ENCODE peak calls at places on chromosomes 6 and 20, in nine cellular contexts. One of them, this sample, is unnamed.

GRCh38 chr6:63637865-63638445 is 2.4 kb downstream of the PHF3 start:
- DNase-seq in right atrium auricular region: no peak
- DNase-seq in BJ: no peak
- DNase-seq in brain microvascular endothelial cell: no peak
- DNase-seq in IMR-90: no peak
- DNase-seq in endodermal cell: no peak
- DNase-seq in endothelial cell: no peak
- DNase-seq in GM10248: no peak
- DNase-seq in HFFc6: no peak
- DNase-seq in this sample: no peak

GRCh38 chr20:50085481-50086365 is 27.2 kb downstream of the UBE2V1 start:
- DNase-seq in brain microvascular endothelial cell: peak; percentile 49
- DNase-seq in right atrium auricular region: no peak
- DNase-seq in endodermal cell: peak; percentile 81
- DNase-seq in IMR-90: peak; percentile 73
- DNase-seq in endothelial cell: peak; percentile 50
- DNase-seq in GM10248: peak; percentile 72
- DNase-seq in HFFc6: peak; percentile 59
- DNase-seq in BJ: no peak
- DNase-seq in this sample: no peak

GRCh38 chr6:158377866-158378265 is 65.6 kb downstream of the TULP4 start:
- DNase-seq in endodermal cell: no peak
- DNase-seq in BJ: no peak
- DNase-seq in IMR-90: peak; percentile 77
- DNase-seq in brain microvascular endothelial cell: peak; percentile 48
- DNase-seq in endothelial cell: no peak
- DNase-seq in right atrium auricular region: no peak
- DNase-seq in HFFc6: peak; percentile 47
- DNase-seq in GM10248: no peak
- DNase-seq in this sample: no peak

GRCh38 chr20:8132632-8133587 is 844 bp downstream of the PLCB1 start:
- DNase-seq in endodermal cell: peak; percentile 66
- DNase-seq in endothelial cell: peak; percentile 9
- DNase-seq in right atrium auricular region: no peak
- DNase-seq in IMR-90: no peak
- DNase-seq in BJ: no peak
- DNase-seq in GM10248: no peak
- DNase-seq in HFFc6: no peak
- DNase-seq in brain microvascular endothelial cell: no peak
- DNase-seq in this sample: peak; percentile 9

GRCh38 chr6:42125231-42125630 is 17.2 kb downstream of the C6orf132 start:
- DNase-seq in endothelial cell: no peak
- DNase-seq in right atrium auricular region: no peak
- DNase-seq in endodermal cell: no peak
- DNase-seq in brain microvascular endothelial cell: no peak
- DNase-seq in GM10248: no peak
- DNase-seq in HFFc6: no peak
- DNase-seq in IMR-90: no peak
- DNase-seq in BJ: no peak
- DNase-seq in this sample: no peak

GRCh38 chr6:117483645-117484016 is 1.2 kb downstream of the DCBLD1 start:
- DNase-seq in brain microvascular endothelial cell: no peak
- DNase-seq in BJ: no peak
- DNase-seq in endothelial cell: no peak
- DNase-seq in HFFc6: peak; percentile 24
- DNase-seq in endodermal cell: no peak
- DNase-seq in IMR-90: peak; percentile 48
- DNase-seq in GM10248: peak; percentile 58
- DNase-seq in right atrium auricular region: no peak
- DNase-seq in this sample: no peak

GRCh38 chr20:47795214-47795667 is 10.0 kb upstream of the SULF2 start:
- DNase-seq in brain microvascular endothelial cell: no peak
- DNase-seq in BJ: no peak
- DNase-seq in GM10248: no peak
- DNase-seq in endodermal cell: no peak
- DNase-seq in HFFc6: no peak
- DNase-seq in endothelial cell: no peak
- DNase-seq in IMR-90: no peak
- DNase-seq in right atrium auricular region: no peak
- DNase-seq in this sample: no peak

GRCh38 chr6:143579703-143580102 is 68.2 kb upstream of the FUCA2 start:
- DNase-seq in right atrium auricular region: peak; percentile 68
- DNase-seq in brain microvascular endothelial cell: peak; percentile 88
- DNase-seq in HFFc6: peak; percentile 93
- DNase-seq in BJ: peak; percentile 55
- DNase-seq in GM10248: no peak
- DNase-seq in IMR-90: peak; percentile 95
- DNase-seq in endothelial cell: no peak
- DNase-seq in endodermal cell: no peak
- DNase-seq in this sample: no peak

GRCh38 chr6:105951322-105951721 is 134.8 kb upstream of the PRDM1 start:
- DNase-seq in HFFc6: no peak
- DNase-seq in right atrium auricular region: no peak
- DNase-seq in brain microvascular endothelial cell: no peak
- DNase-seq in endothelial cell: no peak
- DNase-seq in IMR-90: no peak
- DNase-seq in GM10248: no peak
- DNase-seq in BJ: no peak
- DNase-seq in endodermal cell: no peak
- DNase-seq in this sample: no peak

GRCh38 chr20:59175861-59176260 is 12.2 kb downstream of the ZNF831 start:
- DNase-seq in GM10248: no peak
- DNase-seq in IMR-90: no peak
- DNase-seq in HFFc6: no peak
- DNase-seq in endothelial cell: no peak
- DNase-seq in right atrium auricular region: peak; percentile 26
- DNase-seq in brain microvascular endothelial cell: no peak
- DNase-seq in BJ: no peak
- DNase-seq in endodermal cell: no peak
- DNase-seq in this sample: no peak

GRCh38 chr6:163759542-163759941 is 345.0 kb downstream of the QKI start:
- DNase-seq in HFFc6: peak; percentile 25
- DNase-seq in right atrium auricular region: no peak
- DNase-seq in IMR-90: peak; percentile 59
- DNase-seq in endothelial cell: no peak
- DNase-seq in BJ: no peak
- DNase-seq in endodermal cell: no peak
- DNase-seq in brain microvascular endothelial cell: peak; percentile 34
- DNase-seq in GM10248: no peak
- DNase-seq in this sample: no peak

GRCh38 chr6:43811101-43812099 is 41.4 kb downstream of the VEGFA start:
- DNase-seq in endothelial cell: no peak
- DNase-seq in right atrium auricular region: no peak
- DNase-seq in IMR-90: peak; percentile 15
- DNase-seq in brain microvascular endothelial cell: no peak
- DNase-seq in HFFc6: no peak
- DNase-seq in endodermal cell: no peak
- DNase-seq in GM10248: no peak
- DNase-seq in BJ: no peak
- DNase-seq in this sample: no peak

DNA sequence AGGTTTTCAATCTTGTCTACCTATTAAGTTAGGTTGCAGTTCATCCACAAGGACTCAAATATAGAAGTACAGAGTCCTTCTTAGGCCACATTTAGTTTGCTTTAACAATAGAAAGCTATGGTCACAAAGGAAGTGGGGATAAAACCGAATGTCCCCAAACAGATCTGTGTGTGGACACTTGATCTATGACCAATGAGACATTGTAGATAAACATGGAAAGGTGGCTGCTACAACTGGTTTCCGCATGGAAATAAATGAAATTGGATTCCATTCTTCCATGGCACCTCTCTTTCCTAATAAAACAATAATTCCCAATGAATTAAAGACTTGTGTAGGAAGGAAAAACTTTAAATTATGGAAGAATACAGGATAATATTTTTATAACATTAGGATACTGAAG is 20.4 kb upstream of the DOK5 start:
- DNase-seq in brain microvascular endothelial cell: no peak
- DNase-seq in GM10248: no peak
- DNase-seq in endodermal cell: no peak
- DNase-seq in endothelial cell: no peak
- DNase-seq in IMR-90: no peak
- DNase-seq in BJ: no peak
- DNase-seq in right atrium auricular region: no peak
- DNase-seq in HFFc6: no peak
- DNase-seq in this sample: no peak
- TF ChIP-seq CTCF in brain microvascular endothelial cell: no peak
- TF ChIP-seq CTCF in GM10248: no peak
- TF ChIP-seq CTCF in endodermal cell: no peak
- TF ChIP-seq CTCF in endothelial cell: no peak
- TF ChIP-seq CTCF in IMR-90: no peak
- TF ChIP-seq CTCF in BJ: no peak
- TF ChIP-seq CTCF in right atrium auricular region: no peak
- TF ChIP-seq CTCF in HFFc6: no peak
- TF ChIP-seq CTCF in this sample: no peak

GRCh38 chr20:54481442-54481841 is 6.0 kb downstream of the DOK5 start:
- DNase-seq in endothelial cell: no peak
- DNase-seq in endodermal cell: no peak
- DNase-seq in right atrium auricular region: no peak
- DNase-seq in HFFc6: no peak
- DNase-seq in GM10248: no peak
- DNase-seq in brain microvascular endothelial cell: no peak
- DNase-seq in BJ: no peak
- DNase-seq in IMR-90: no peak
- DNase-seq in this sample: no peak

GRCh38 chr20:54477134-54477533 is 1.7 kb downstream of the DOK5 start:
- DNase-seq in brain microvascular endothelial cell: no peak
- DNase-seq in right atrium auricular region: no peak
- DNase-seq in BJ: no peak
- DNase-seq in endothelial cell: no peak
- DNase-seq in GM10248: no peak
- DNase-seq in HFFc6: no peak
- DNase-seq in endodermal cell: no peak
- DNase-seq in IMR-90: no peak
- DNase-seq in this sample: no peak

GRCh38 chr20:54476336-54476928 is 1.0 kb downstream of the DOK5 start:
- DNase-seq in HFFc6: no peak
- DNase-seq in brain microvascular endothelial cell: no peak
- DNase-seq in IMR-90: no peak
- DNase-seq in GM10248: no peak
- DNase-seq in right atrium auricular region: no peak
- DNase-seq in endodermal cell: peak; percentile 67
- DNase-seq in endothelial cell: no peak
- DNase-seq in BJ: no peak
- DNase-seq in this sample: no peak

GRCh38 chr20:54477556-54477955 is 2.2 kb downstream of the DOK5 start:
- DNase-seq in endodermal cell: no peak
- DNase-seq in HFFc6: no peak
- DNase-seq in BJ: no peak
- DNase-seq in brain microvascular endothelial cell: no peak
- DNase-seq in IMR-90: peak; percentile 18
- DNase-seq in right atrium auricular region: no peak
- DNase-seq in endothelial cell: no peak
- DNase-seq in GM10248: no peak
- DNase-seq in this sample: no peak

GRCh38 chr20:54479138-54479906 is 3.9 kb downstream of the DOK5 start:
- DNase-seq in HFFc6: no peak
- DNase-seq in IMR-90: peak; percentile 11
- DNase-seq in endodermal cell: peak; percentile 61
- DNase-seq in endothelial cell: no peak
- DNase-seq in BJ: no peak
- DNase-seq in right atrium auricular region: no peak
- DNase-seq in brain microvascular endothelial cell: no peak
- DNase-seq in GM10248: no peak
- DNase-seq in this sample: no peak
- TF ChIP-seq CTCF in HFFc6: peak; percentile 21
- TF ChIP-seq CTCF in IMR-90: peak; percentile 14
- TF ChIP-seq CTCF in endodermal cell: peak; percentile 78
- TF ChIP-seq CTCF in endothelial cell: no peak
- TF ChIP-seq CTCF in BJ: no peak
- TF ChIP-seq CTCF in right atrium auricular region: peak; percentile 40
- TF ChIP-seq CTCF in brain microvascular endothelial cell: peak; percentile 57
- TF ChIP-seq CTCF in GM10248: no peak
- TF ChIP-seq CTCF in this sample: peak; percentile 49

DNA sequence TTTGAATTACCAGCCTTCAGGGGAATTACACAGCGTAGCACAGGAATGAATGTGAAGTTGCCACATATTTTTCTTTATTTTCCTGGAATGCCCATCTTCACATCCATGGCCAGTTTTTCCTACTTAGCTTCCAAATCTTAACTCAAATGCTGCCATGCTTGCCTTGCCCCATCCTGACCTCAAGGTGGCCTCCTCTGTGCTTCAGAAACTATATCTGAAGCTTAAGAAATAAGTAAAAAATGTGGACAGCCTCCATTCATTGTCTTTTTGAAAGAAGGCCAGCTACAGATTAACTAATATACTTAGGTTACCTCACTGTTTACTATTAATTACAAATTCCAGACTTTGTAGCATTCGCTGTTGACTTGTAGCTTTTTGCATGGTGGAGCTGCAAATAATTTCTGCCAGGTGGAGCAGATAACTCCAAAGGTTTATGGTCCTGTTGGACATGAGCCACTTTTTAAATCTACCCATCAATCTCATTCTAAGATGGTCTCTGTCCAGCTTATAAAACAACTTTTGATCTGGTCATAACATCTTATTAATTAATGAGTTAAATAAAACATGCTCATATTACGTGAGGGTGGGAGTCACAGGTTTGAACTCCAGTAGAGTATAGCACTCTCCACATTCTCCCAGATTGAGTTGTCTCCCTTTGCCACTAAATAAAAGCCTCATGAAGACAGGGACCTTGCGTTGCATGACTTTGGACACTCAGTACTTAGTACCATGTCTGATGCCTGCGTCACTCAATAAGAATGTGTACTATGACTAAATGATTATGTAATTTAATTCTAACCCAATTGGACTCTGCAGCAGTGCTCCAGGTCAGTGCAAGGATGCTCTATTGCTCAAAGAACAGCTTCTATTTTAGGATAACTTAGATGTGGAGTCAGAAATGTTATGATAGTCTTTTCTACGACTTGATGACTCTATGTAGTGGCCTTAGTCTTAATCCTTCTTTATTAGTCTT is 678.6 kb upstream of the CITED2 start:
- DNase-seq in endodermal cell: peak; percentile 49
- DNase-seq in HFFc6: peak; percentile 80
- DNase-seq in IMR-90: peak; percentile 59
- DNase-seq in GM10248: no peak
- DNase-seq in brain microvascular endothelial cell: peak; percentile 51
- DNase-seq in BJ: no peak
- DNase-seq in endothelial cell: peak; percentile 7
- DNase-seq in right atrium auricular region: no peak
- DNase-seq in this sample: no peak
- TF ChIP-seq CTCF in endodermal cell: peak; percentile 80
- TF ChIP-seq CTCF in HFFc6: peak; percentile 74
- TF ChIP-seq CTCF in IMR-90: peak; percentile 44
- TF ChIP-seq CTCF in GM10248: peak; percentile 32
- TF ChIP-seq CTCF in brain microvascular endothelial cell: peak; percentile 54
- TF ChIP-seq CTCF in BJ: peak; percentile 56
- TF ChIP-seq CTCF in endothelial cell: peak; percentile 46
- TF ChIP-seq CTCF in right atrium auricular region: peak; percentile 22
- TF ChIP-seq CTCF in this sample: peak; percentile 43

DNA sequence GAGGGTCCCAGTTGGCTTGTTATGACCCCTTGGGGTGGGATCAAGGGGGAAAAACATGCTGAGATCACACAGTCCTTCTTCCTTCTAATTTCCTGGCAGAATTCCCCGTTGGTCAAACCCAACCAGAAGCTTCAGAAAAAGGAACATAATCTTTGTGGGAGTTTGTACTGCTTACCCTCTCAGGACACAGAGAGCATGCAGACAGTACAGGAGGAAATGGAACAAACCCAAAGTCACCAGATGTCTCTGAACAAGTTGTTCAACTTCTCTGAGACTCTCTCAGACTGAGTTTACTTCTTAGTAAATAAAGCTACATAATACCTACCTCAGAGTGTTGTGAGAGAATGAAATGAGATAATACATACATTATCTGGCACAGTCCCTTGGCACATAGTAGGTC is 181.1 kb upstream of the TSHZ2 start:
- DNase-seq in IMR-90: no peak
- DNase-seq in HFFc6: no peak
- DNase-seq in GM10248: no peak
- DNase-seq in endodermal cell: no peak
- DNase-seq in BJ: no peak
- DNase-seq in endothelial cell: no peak
- DNase-seq in brain microvascular endothelial cell: no peak
- DNase-seq in right atrium auricular region: no peak
- DNase-seq in this sample: no peak
- TF ChIP-seq CTCF in IMR-90: no peak
- TF ChIP-seq CTCF in HFFc6: no peak
- TF ChIP-seq CTCF in GM10248: no peak
- TF ChIP-seq CTCF in endodermal cell: no peak
- TF ChIP-seq CTCF in BJ: no peak
- TF ChIP-seq CTCF in endothelial cell: no peak
- TF ChIP-seq CTCF in brain microvascular endothelial cell: no peak
- TF ChIP-seq CTCF in right atrium auricular region: no peak
- TF ChIP-seq CTCF in this sample: no peak

This sample was measured in progenitor cell of endocrine pancreas.